ENCODE peak calls at places on chromosome 21, in ten cellular contexts. N, E, V, M, P, X, B, Y, C and D are unnamed samples.
A peak's percentile ranks its signal among the peaks of the same experiment; 100 is the strongest.

GRCh38 chr21:38267136-38267535 is 10.3 kb downstream of the KCNJ15 start:
- ATAC-seq in N (no peak), E (no peak), V (no peak), M (no peak), P (no peak), X (no peak), B (no peak), Y (no peak), C (no peak), D (no peak)

GRCh38 chr21:46552274-46552673 is 52.6 kb downstream of the S100B start:
- ATAC-seq in N (no peak), E (peak; percentile 41), V (no peak), M (no peak), P (peak; percentile 68), X (no peak), B (peak; percentile 43), Y (no peak), C (no peak), D (no peak)

GRCh38 chr21:42429021-42429420 is 25.3 kb downstream of the UBASH3A start:
- ATAC-seq in N (no peak), E (no peak), V (no peak), M (no peak), P (no peak), X (no peak), B (no peak), Y (no peak), C (no peak), D (no peak)

GRCh38 chr21:42539931-42540343 is 26.3 kb downstream of the SLC37A1 start:
- ATAC-seq in N (no peak), E (no peak), V (no peak), M (peak; percentile 87), P (no peak), X (peak; percentile 47), B (no peak), Y (no peak), C (no peak), D (no peak)

GRCh38 chr21:45482899-45483821 is 59.1 kb downstream of the SLC19A1 start:
- ATAC-seq in N (peak; percentile 72), E (peak; percentile 47), V (peak; percentile 40), M (no peak), P (peak; percentile 28), X (no peak), B (peak; percentile 68), Y (peak; percentile 11), C (peak; percentile 72), D (peak; percentile 64)

GRCh38 chr21:44354775-44355771 is 1.7 kb downstream of the TRPM2 start:
- ATAC-seq in N (no peak), E (peak; percentile 19), V (peak; percentile 46), M (no peak), P (no peak), X (no peak), B (peak; percentile 44), Y (no peak), C (peak; percentile 49), D (no peak)

GRCh38 chr21:15141236-15141970 is 76.6 kb upstream of the NRIP1 start:
- ATAC-seq in N (no peak), E (peak; percentile 49), V (no peak), M (no peak), P (no peak), X (no peak), B (no peak), Y (no peak), C (no peak), D (no peak)

GRCh38 chr21:41641821-41642368 is 125.0 kb downstream of the RIPK4 start:
- ATAC-seq in N (no peak), E (peak; percentile 41), V (no peak), M (no peak), P (no peak), X (peak; percentile 9), B (no peak), Y (peak; percentile 90), C (no peak), D (no peak)